ENCODE peak calls at places on chromosomes 6 and 20, in six cellular contexts. B is dorsolateral prefrontal cortex, V is brain microvascular endothelial cell, X is HL-60, R is thoracic aorta, D is adrenal gland. G is an unnamed sample.

GRCh38 chr6:26390504-26390903 is 7.6 kb downstream of the BTN2A2 start:
- DNase-seq in B (no peak), V (no peak), X (no peak), R (no peak), D (no peak), G (no peak)

GRCh38 chr6:110875548-110876169 is 1.1 kb downstream of the AMD1 start:
- DNase-seq in B (peak), V (no peak), X (no peak), R (peak), D (peak), G (no peak)

GRCh38 chr6:25279748-25280616 is 808 bp downstream of the CARMIL1 start:
- DNase-seq in B (no peak), V (no peak), X (no peak), R (no peak), D (peak), G (no peak)

GRCh38 chr6:113854531-113855499 is 2.3 kb upstream of the MARCKS start:
- DNase-seq in B (peak), V (peak), X (no peak), R (no peak), D (peak), G (peak)

GRCh38 chr20:33857722-33858563 is 46.8 kb downstream of the CHMP4B start:
- DNase-seq in B (no peak), V (no peak), X (no peak), R (no peak), D (no peak), G (no peak)

GRCh38 chr20:14444106-14444505 is 106.7 kb upstream of the FLRT3 start:
- DNase-seq in B (no peak), V (no peak), X (peak), R (no peak), D (no peak), G (no peak)

GRCh38 chr20:51400051-51400926 is 142.2 kb downstream of the NFATC2 start:
- DNase-seq in B (no peak), V (no peak), X (no peak), R (no peak), D (no peak), G (no peak)

GRCh38 chr6:1405221-1405620 is 15.8 kb downstream of the FOXF2 start:
- DNase-seq in B (no peak), V (no peak), X (no peak), R (no peak), D (no peak), G (no peak)

GRCh38 chr20:41017448-41018042 is 11.1 kb upstream of the TOP1 start:
- DNase-seq in B (no peak), V (no peak), X (no peak), R (no peak), D (no peak), G (no peak)

GRCh38 chr6:6758915-6759654 is 170.6 kb downstream of the LY86 start:
- DNase-seq in B (no peak), V (peak), X (peak), R (no peak), D (peak), G (no peak)

GRCh38 chr6:32153252-32153834 is 598 bp upstream of the PPT2 start:
- DNase-seq in B (peak), V (peak), X (no peak), R (no peak), D (peak), G (peak)

GRCh38 chr6:100461273-100461919 is 3.3 kb downstream of the SIM1 start:
- DNase-seq in B (no peak), V (no peak), X (no peak), R (no peak), D (no peak), G (no peak)

GRCh38 chr20:43458422-43458924 is 777 bp downstream of the SRSF6 start:
- DNase-seq in B (no peak), V (no peak), X (no peak), R (no peak), D (no peak), G (no peak)

GRCh38 chr6:119728220-119728750 is 378.7 kb upstream of the MAN1A1 start:
- DNase-seq in B (no peak), V (no peak), X (no peak), R (no peak), D (no peak), G (no peak)

GRCh38 chr6:70210462-70210861 is 92.4 kb downstream of the COL9A1 start:
- DNase-seq in B (no peak), V (no peak), X (no peak), R (no peak), D (no peak), G (no peak)

GRCh38 chr20:7980332-7981046 is 39.1 kb downstream of the TMX4 start:
- DNase-seq in B (no peak), V (peak), X (peak), R (no peak), D (peak), G (no peak)

GRCh38 chr6:159074120-159074684 is 29.4 kb upstream of the TAGAP start:
- DNase-seq in B (peak), V (peak), X (no peak), R (no peak), D (peak), G (no peak)

GRCh38 chr20:36214684-36215256 is 21.5 kb upstream of the AAR2 start:
- DNase-seq in B (no peak), V (no peak), X (no peak), R (no peak), D (no peak), G (no peak)

GRCh38 chr20:60482609-60483008 is 524.4 kb downstream of the CDH26 start:
- DNase-seq in B (no peak), V (no peak), X (no peak), R (no peak), D (no peak), G (no peak)

GRCh38 chr6:163415176-163415619 is 680 bp downstream of the QKI start:
- DNase-seq in B (no peak), V (no peak), X (no peak), R (no peak), D (no peak), G (no peak)

GRCh38 chr20:50242863-50243609 is 52.4 kb downstream of the CEBPB start:
- DNase-seq in B (peak), V (no peak), X (no peak), R (no peak), D (no peak), G (no peak)

GRCh38 chr20:22698443-22698842 is 114.1 kb upstream of the FOXA2 start:
- DNase-seq in B (no peak), V (no peak), X (no peak), R (no peak), D (no peak), G (no peak)

GRCh38 chr20:49381558-49382493 is 100.6 kb downstream of the KCNB1 start:
- DNase-seq in B (peak), V (peak), X (no peak), R (peak), D (peak), G (peak)

GRCh38 chr6:41678511-41679084 is 40.3 kb downstream of the MDFI start:
- DNase-seq in B (no peak), V (no peak), X (no peak), R (no peak), D (peak), G (no peak)

GRCh38 chr6:154751020-154751800 is 18.0 kb downstream of the SCAF8 start:
- DNase-seq in B (no peak), V (no peak), X (no peak), R (no peak), D (no peak), G (no peak)

DNA sequence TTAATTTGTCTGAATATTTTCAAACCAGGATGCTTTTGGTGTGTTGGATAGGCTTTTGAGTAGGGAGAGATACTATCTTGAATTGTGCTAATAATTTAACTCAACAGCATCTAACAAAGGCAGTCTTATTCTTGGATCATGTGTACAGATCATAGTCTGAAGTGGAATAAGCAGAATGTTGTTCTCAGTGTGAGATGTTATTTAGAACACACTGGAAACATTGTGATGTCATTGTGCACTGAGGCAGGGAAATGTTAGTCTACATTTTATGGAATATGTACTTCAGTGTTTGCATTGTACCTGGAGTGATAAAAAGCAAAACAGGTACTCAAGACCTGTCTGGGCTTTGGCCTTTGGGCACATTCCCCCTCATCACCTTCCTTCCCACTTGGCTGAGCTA is 35.0 kb downstream of the RNF144B start:
- DNase-seq in B (no peak), V (no peak), X (no peak), R (no peak), D (no peak), G (no peak)
- H3K27ac ChIP-seq in B (no peak), V (no peak), X (no peak), R (no peak), D (no peak), G (no peak)

GRCh38 chr6:125510405-125510804 is 208.6 kb upstream of the HDDC2 start:
- DNase-seq in B (no peak), V (no peak), X (no peak), R (no peak), D (no peak), G (no peak)

GRCh38 chr6:125513978-125514377 is 212.2 kb upstream of the HDDC2 start:
- DNase-seq in B (no peak), V (no peak), X (no peak), R (no peak), D (no peak), G (no peak)

GRCh38 chr6:125509477-125509876 is 207.7 kb upstream of the HDDC2 start:
- DNase-seq in B (no peak), V (no peak), X (no peak), R (no peak), D (no peak), G (no peak)

GRCh38 chr6:125511809-125512341 is 210.1 kb upstream of the HDDC2 start:
- DNase-seq in B (no peak), V (peak), X (no peak), R (no peak), D (no peak), G (no peak)

DNA sequence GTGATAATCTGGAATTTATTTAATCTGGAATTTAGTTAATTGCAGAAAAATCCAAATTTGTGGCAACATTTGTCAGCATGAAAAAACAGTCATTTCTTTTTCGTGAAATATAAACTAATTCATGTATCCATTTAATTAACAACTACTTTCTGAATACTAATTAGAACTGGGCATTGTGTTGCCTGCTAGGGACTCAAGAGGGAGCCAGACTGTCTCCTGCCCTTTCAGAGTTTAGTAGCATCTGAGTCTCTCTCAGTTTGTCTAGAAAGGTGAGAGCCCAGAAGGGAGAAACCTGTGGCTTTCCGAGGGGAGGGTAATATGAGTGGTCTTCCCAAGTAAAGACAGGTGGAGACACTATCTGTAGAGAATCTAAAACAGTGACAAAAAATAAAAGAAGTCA is 210.9 kb upstream of the HDDC2 start:
- DNase-seq in B (no peak), V (no peak), X (no peak), R (no peak), D (no peak), G (no peak)
- TF ChIP-seq CTCF in B (no peak), V (peak), X (no peak), R (no peak), D (no peak), G (no peak)

GRCh38 chr6:134245041-134245440 is 72.9 kb downstream of the SGK1 start:
- DNase-seq in B (no peak), V (peak), X (no peak), R (no peak), D (no peak), G (no peak)
- H3K27ac ChIP-seq in B (peak), V (no peak), X (no peak), R (no peak), D (no peak), G (no peak)

GRCh38 chr20:59385461-59385860 is 85.0 kb downstream of the EDN3 start:
- DNase-seq in B (no peak), V (no peak), X (no peak), R (no peak), D (no peak), G (no peak)
- TF ChIP-seq CTCF in B (no peak), V (no peak), X (no peak), R (no peak), D (no peak), G (no peak)

GRCh38 chr6:125808060-125808459 is 17.3 kb downstream of the NCOA7 start:
- DNase-seq in B (no peak), V (peak), X (no peak), R (no peak), D (no peak), G (no peak)
- H3K27ac ChIP-seq in B (peak), V (no peak), X (no peak), R (no peak), D (no peak), G (no peak)

DNA sequence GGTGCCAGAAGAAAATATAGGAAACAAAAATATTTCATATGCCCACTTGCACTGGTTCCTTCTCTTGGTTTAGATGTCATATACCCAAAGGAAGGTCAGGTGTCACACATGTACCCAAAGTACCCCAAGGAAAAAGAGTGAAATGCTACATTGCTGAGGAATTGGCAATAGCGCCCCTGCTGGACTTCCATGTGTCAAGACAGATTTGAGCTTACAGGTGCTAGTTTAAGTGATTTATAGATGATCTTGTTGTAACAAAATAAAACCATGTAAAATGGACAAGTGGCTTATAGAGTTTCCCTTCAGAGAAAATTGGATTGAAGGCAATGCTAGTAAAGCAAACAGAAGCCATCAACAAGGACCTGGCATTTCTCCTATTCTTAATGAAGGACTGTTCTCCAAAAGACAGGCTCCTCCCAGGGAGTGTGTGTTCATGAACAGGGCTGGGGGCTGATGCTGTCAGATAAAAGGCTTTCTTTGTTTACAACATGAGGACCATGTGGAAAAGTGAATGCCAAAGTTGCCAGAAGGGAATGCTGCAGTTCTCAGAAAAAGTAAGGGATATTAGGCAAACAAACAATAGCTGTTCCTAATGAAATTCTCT is 64.3 kb upstream of the PAK5 start:
- DNase-seq in B (no peak), V (no peak), X (no peak), R (no peak), D (no peak), G (no peak)
- TF ChIP-seq CTCF in B (peak), V (peak), X (peak), R (no peak), D (peak), G (no peak)

G was measured in coronary artery.